ENCODE peak calls at places on chromosomes 16 and 17, in five cellular contexts. P, N, R, O and U are unnamed samples.

GRCh38 chr16:53111078-53111776 is 56.4 kb downstream of the CHD9 start:
- DNase-seq in P (no peak), N (no peak), R (no peak), O (no peak), U (no peak)

GRCh38 chr17:55159251-55159650 is 105.5 kb upstream of the HLF start:
- DNase-seq in P (no peak), N (no peak), R (no peak), O (no peak), U (no peak)

GRCh38 chr16:88536971-88537751 is 33.0 kb upstream of the ZC3H18 start:
- DNase-seq in P (no peak), N (no peak), R (no peak), O (no peak), U (peak)

GRCh38 chr16:81706327-81707295 is 72.5 kb upstream of the PLCG2 start:
- DNase-seq in P (no peak), N (peak), R (no peak), O (no peak), U (no peak)

GRCh38 chr17:49739662-49740271 is 24.2 kb downstream of the FAM117A start:
- DNase-seq in P (peak), N (peak), R (peak), O (no peak), U (peak)

GRCh38 chr16:25108054-25108453 is 3.5 kb upstream of the LCMT1 start:
- DNase-seq in P (no peak), N (peak), R (no peak), O (no peak), U (no peak)

GRCh38 chr16:63530974-63531373 is 1494.7 kb upstream of the CDH8 start:
- DNase-seq in P (no peak), N (no peak), R (peak), O (no peak), U (no peak)

GRCh38 chr16:29825145-29826044 is 5.1 kb downstream of the MVP start:
- DNase-seq in P (no peak), N (no peak), R (peak), O (no peak), U (no peak)

GRCh38 chr17:4786111-4786491 is at the start of gene VMO1:
- DNase-seq in P (no peak), N (peak), R (peak), O (no peak), U (no peak)

GRCh38 chr17:65749479-65749878 is 188.0 kb upstream of the AXIN2 start:
- DNase-seq in P (no peak), N (no peak), R (no peak), O (peak), U (no peak)

GRCh38 chr16:4852221-4852872 is 5.1 kb downstream of the UBN1 start:
- DNase-seq in P (no peak), N (no peak), R (no peak), O (no peak), U (no peak)

GRCh38 chr16:24423332-24423731 is 116.0 kb upstream of the RBBP6 start:
- DNase-seq in P (no peak), N (no peak), R (no peak), O (no peak), U (no peak)

GRCh38 chr17:66185842-66186241 is 6.1 kb downstream of the CEP112 start:
- DNase-seq in P (no peak), N (no peak), R (no peak), O (no peak), U (no peak)

GRCh38 chr16:30786936-30787612 is at the start of gene ZNF629:
- DNase-seq in P (no peak), N (no peak), R (peak), O (peak), U (peak)

GRCh38 chr17:67174190-67174589 is 70.8 kb downstream of the HELZ start:
- DNase-seq in P (no peak), N (no peak), R (no peak), O (no peak), U (no peak)

GRCh38 chr16:31354394-31355291 is at the start of gene ITGAX:
- DNase-seq in P (no peak), N (peak), R (peak), O (no peak), U (peak)

GRCh38 chr17:45147581-45148182 is 593 bp upstream of the HEXIM1 start:
- DNase-seq in P (no peak), N (peak), R (peak), O (peak), U (peak)

GRCh38 chr17:40646791-40647548 is 648 bp downstream of the SMARCE1 start:
- DNase-seq in P (no peak), N (no peak), R (no peak), O (peak), U (no peak)

GRCh38 chr16:47424846-47425245 is 36.0 kb downstream of the ITFG1 start:
- DNase-seq in P (no peak), N (no peak), R (no peak), O (no peak), U (no peak)

GRCh38 chr16:10039220-10040096 is 142.8 kb downstream of the GRIN2A start:
- DNase-seq in P (no peak), N (no peak), R (peak), O (no peak), U (no peak)

GRCh38 chr16:56600398-56600999 is 7.9 kb upstream of the MT2A start:
- DNase-seq in P (no peak), N (no peak), R (no peak), O (peak), U (no peak)

GRCh38 chr16:89455692-89456091 is 34.7 kb downstream of the ANKRD11 start:
- DNase-seq in P (no peak), N (no peak), R (no peak), O (no peak), U (no peak)

GRCh38 chr17:28951428-28951990 is at the start of gene PHF12:
- DNase-seq in P (peak), N (peak), R (peak), O (peak), U (peak)
- TF ChIP-seq POLR2A in P (peak), N (peak), R (no peak), O (peak), U (peak)

DNA sequence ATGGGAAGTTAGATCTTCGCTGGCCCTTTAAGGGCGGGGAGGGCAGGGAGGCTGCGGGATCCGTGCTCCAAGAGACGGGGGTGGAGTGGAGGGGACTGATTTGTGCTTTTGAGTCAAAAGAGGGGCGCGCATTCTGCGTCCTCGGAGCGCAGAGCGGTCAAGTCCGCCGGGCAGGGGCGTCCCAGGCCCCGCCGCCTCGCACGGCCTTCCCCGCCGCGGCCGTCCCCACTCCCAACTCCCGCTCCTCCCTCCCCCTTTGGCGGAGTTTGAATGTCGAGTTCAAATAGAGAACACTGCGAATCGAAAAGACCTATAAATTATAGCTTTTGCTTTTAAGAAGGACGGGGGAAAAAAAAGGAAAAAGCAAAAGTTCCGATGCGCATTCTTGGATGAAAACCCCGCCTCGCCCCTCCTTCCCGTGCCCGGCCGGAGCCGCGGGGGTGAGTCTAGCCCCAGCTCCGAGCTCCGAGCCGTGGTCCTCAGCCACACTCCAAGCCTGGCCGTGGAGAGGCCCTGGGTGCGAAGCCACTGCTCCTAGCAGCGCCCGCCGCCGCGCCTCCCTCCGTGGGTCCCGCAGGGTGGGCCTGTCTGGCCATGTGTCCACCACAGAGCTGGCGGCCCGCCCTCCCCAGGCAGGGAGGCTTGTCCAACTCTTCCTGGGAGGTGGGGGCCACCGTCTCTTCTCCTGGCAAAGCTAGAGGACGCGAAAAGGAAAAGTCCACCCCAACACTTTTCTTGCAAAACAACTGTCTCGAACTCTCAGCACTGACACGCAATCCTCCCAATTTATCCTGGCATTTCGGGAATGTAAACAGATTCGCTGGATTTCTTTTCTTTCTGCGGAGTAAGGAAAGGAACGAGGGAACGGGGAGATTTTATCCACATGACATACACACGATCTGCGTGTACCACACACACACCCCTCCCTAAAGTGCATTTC is 3.6 kb downstream of the CBX8 start:
- DNase-seq in P (no peak), N (no peak), R (no peak), O (no peak), U (no peak)
- TF ChIP-seq POLR2A in P (no peak), N (no peak), R (no peak), O (no peak), U (no peak)

DNA sequence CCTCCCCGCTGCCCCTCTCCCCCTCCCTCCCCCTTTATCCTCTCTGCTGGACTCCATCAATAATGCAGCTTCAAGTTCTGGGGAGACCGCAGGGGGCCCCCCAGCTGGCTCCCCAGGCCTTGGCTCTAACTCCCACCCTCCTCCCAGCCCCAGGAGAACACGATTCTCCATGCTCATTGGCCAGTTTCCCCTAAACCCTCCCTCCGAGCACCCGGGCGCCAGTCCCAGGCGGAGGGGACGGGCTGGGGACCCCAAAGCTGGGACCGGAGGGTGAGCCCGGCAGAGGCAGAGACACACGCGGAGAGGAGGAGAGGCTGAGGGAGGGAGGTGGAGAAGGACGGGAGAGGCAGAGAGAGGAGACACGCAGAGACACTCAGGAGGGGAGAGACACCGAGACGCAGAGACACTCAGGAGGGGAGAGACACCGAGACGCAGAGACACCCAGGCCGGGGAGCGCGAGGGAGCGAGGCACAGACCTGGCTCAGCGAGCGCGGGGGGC is at the start of gene PPP1R1B:
- DNase-seq in P (no peak), N (peak), R (no peak), O (no peak), U (no peak)
- TF ChIP-seq POLR2A in P (no peak), N (no peak), R (no peak), O (no peak), U (no peak)

GRCh38 chr17:76252040-76252954 is 12.0 kb upstream of the RNF157 start:
- DNase-seq in P (no peak), N (peak), R (no peak), O (no peak), U (peak)
- TF ChIP-seq POLR2A in P (no peak), N (no peak), R (no peak), O (no peak), U (peak)

GRCh38 chr17:31509805-31510177 is 118.3 kb downstream of the RAB11FIP4 start:
- DNase-seq in P (no peak), N (no peak), R (no peak), O (no peak), U (no peak)

GRCh38 chr17:31510273-31511175 is 119.0 kb downstream of the RAB11FIP4 start:
- DNase-seq in P (no peak), N (peak), R (peak), O (no peak), U (no peak)

GRCh38 chr17:31506517-31506916 is 115.0 kb downstream of the RAB11FIP4 start:
- DNase-seq in P (no peak), N (no peak), R (no peak), O (no peak), U (no peak)

GRCh38 chr17:31509095-31509804 is 117.8 kb downstream of the RAB11FIP4 start:
- DNase-seq in P (no peak), N (peak), R (no peak), O (no peak), U (no peak)

DNA sequence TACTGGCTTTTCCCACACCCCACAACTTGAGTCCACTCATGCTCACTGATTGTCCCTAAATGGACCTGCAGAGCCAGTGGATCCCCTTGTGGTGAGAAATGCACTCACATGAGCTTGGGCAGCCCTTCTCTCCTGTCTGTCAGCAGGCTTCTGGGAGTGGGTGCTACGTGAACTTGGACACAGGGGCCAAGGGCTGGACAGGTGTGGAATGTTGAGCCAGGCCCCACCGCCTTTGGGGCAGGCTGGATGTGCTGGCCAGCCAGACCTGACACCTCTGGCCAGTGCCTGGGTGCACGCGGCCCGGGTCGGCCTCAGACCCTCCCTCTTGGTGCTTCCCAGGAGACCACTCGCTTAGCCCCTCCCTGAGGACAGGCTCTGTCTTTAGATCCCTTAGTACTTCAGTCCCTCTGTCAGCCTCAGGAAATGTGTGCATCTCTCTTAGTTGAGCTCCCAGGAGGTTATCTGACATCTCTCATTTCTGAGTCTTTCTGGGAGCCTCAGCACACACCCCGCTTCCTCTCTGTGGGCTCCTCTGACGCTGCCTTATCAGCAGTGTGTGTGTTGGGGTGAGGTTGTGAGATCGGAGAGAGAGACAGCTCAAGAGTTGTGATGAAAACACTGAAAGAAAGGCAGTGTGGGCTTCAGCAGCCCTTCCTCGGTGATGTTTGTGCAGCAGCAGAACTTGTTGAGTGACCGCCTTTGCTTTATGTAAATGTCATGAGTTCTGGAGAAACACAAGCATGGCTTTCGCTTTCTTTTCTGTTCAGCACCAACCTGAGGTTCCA is 117.0 kb downstream of the RAB11FIP4 start:
- DNase-seq in P (no peak), N (peak), R (no peak), O (no peak), U (no peak)
- TF ChIP-seq POLR2A in P (no peak), N (no peak), R (no peak), O (no peak), U (no peak)

DNA sequence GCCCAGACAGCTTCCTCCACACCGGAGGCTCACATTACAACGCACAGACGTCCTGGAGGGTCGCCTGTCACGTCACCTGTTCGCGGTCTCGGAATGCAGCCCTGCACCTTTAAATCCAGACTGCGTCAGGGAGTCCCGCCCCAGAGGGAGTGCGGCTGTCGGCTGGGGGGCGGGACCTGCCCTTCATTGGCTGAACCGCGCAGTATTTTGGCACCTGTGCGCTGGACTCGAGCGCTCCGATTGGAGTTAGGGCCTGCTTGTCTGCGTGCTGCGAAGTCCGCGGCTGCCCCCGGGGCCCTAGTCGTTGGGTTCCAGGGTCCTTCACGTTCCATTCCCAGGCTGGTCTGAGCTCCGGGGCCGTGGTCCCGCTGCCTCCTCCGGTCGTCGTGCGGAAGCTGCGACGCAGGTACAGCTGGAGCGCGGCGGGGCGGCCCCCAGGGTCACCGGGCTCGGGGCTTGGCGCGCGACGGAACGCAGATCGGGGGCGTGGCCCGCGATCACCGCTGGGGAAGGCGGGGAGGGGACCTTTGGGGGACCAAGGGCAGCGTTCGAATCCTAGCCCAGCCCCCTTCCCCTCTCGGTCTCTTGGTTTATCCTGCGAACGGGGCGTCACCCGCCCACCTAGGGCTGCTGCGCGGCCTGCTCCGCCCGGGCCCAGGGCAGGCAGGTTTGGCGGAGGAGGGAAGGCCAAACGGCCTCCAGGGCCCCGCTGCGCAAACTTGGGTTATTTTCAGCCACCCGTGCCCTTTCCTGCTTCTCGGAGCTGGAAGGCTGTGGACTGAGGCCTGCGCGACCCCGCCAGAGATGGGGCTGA is at the start of gene MIEF2:
- DNase-seq in P (peak), N (peak), R (peak), O (peak), U (peak)
- TF ChIP-seq POLR2A in P (peak), N (no peak), R (peak), O (peak), U (peak)

DNA sequence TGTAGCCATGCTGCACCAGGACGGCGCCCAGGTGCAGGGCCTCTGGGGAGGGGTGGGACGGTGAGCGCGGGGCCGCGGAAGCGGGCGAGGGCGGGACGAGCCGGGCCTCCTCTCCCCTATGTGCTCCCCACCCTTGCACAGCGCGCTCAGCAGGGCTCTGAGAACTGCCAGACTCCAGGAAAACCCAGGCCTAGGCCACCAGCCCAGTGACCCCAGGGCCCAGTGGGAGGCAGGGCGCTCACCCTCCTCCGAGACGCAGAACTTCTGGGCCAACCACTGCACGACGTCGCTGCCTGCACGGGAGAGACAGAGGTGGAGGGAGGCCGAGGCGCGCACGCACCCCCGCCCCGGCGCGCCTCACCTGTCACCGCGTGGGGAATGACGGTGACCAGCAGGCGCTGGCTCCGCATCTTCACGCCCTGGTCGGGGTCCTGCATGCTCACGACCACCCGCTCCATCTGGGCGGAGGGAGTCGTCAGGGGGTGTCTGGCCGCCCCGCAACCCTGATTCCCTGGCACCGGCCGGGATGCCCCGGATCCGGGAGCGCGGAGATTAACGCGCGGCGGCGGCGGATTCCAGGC is 613 bp downstream of the RGS11 start:
- DNase-seq in P (no peak), N (no peak), R (no peak), O (no peak), U (no peak)
- TF ChIP-seq POLR2A in P (no peak), N (no peak), R (no peak), O (no peak), U (no peak)

DNA sequence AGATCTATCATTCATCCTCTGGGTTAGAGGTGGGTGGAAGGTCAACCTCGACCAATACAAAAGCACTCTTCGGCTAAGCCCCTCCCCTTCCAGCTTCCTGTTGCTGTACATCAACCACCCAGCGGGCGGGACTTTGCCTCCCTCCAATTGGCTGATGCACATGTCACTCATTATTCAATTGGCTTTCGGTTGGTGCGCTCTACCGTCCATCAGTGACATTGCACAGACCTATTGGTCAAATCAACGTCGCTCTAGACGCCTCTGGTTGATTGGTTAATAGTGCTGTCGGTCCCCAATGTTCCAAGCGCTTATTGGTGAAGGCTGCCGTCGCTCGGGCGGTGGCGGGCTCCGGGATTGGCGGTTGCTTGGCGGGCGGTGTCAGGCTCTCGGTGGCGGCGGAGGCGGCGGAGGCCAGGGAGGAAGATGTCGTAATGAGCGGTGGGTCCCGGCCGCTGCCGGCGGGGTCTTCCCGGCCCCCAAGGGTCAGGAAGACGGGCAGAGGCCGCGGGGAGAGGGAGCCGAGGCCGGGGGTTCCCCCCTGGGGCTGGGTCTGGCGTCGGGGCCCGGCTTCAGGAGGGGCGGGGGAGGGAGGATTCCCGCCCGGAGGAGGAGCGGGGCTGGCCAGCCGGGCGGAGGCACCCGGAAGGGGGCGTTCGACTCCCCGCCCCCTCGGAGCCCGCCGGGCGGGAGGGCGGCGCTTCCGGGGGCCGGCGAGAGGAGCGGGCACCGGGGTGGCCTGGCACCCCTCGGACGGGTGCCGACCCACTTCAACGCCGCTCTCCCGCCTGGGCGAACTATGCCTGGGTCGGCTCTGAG is at the start of gene SP2:
- DNase-seq in P (peak), N (peak), R (peak), O (peak), U (peak)
- TF ChIP-seq POLR2A in P (no peak), N (no peak), R (peak), O (peak), U (no peak)

GRCh38 chr17:43021739-43022512 is at the start of gene VAT1:
- DNase-seq in P (no peak), N (peak), R (peak), O (peak), U (peak)
- TF ChIP-seq POLR2A in P (no peak), N (no peak), R (no peak), O (no peak), U (no peak)